ENCODE peak calls at places on chromosomes 12 and 14, in five cellular contexts. One of them, this sample, is unnamed.
A peak's percentile ranks its signal among the peaks of the same experiment; 100 is the strongest.

GRCh38 chr12:71792599-71792998 is 37.9 kb downstream of the RAB21 start:
- DNase-seq in upper lobe of right lung: no peak
- DNase-seq in mucosa of descending colon: no peak
- DNase-seq in adrenal gland: no peak
- DNase-seq in gastrocnemius medialis: no peak
- DNase-seq in this sample: no peak

GRCh38 chr12:104863549-104863948 is 94.5 kb downstream of the SLC41A2 start:
- DNase-seq in upper lobe of right lung: no peak
- DNase-seq in mucosa of descending colon: no peak
- DNase-seq in adrenal gland: no peak
- DNase-seq in gastrocnemius medialis: no peak
- DNase-seq in this sample: peak; percentile 32

GRCh38 chr14:96578619-96579018 is 76.4 kb downstream of the PAPOLA start:
- DNase-seq in upper lobe of right lung: no peak
- DNase-seq in mucosa of descending colon: no peak
- DNase-seq in adrenal gland: no peak
- DNase-seq in gastrocnemius medialis: no peak
- DNase-seq in this sample: no peak

GRCh38 chr12:108955225-108955835 is 65.5 kb downstream of the SVOP start:
- DNase-seq in upper lobe of right lung: no peak
- DNase-seq in mucosa of descending colon: no peak
- DNase-seq in adrenal gland: peak; percentile 72
- DNase-seq in gastrocnemius medialis: peak; percentile 43
- DNase-seq in this sample: peak; percentile 34

GRCh38 chr14:62778847-62779246 is 266.4 kb downstream of the KCNH5 start:
- DNase-seq in upper lobe of right lung: no peak
- DNase-seq in mucosa of descending colon: no peak
- DNase-seq in adrenal gland: no peak
- DNase-seq in gastrocnemius medialis: no peak
- DNase-seq in this sample: no peak

GRCh38 chr14:35196571-35196970 is 74.2 kb downstream of the PRORP start:
- DNase-seq in upper lobe of right lung: no peak
- DNase-seq in mucosa of descending colon: no peak
- DNase-seq in adrenal gland: no peak
- DNase-seq in gastrocnemius medialis: no peak
- DNase-seq in this sample: no peak

GRCh38 chr14:105485720-105486332 is 860 bp upstream of the CRIP1 start:
- DNase-seq in upper lobe of right lung: no peak
- DNase-seq in mucosa of descending colon: peak; percentile 63
- DNase-seq in adrenal gland: no peak
- DNase-seq in gastrocnemius medialis: no peak
- DNase-seq in this sample: no peak

GRCh38 chr12:55629058-55629841 is 7.4 kb upstream of the OR10P1 start:
- DNase-seq in upper lobe of right lung: no peak
- DNase-seq in mucosa of descending colon: no peak
- DNase-seq in adrenal gland: no peak
- DNase-seq in gastrocnemius medialis: no peak
- DNase-seq in this sample: no peak

GRCh38 chr14:95480109-95480886 is 36.2 kb downstream of the SYNE3 start:
- DNase-seq in upper lobe of right lung: no peak
- DNase-seq in mucosa of descending colon: no peak
- DNase-seq in adrenal gland: peak; percentile 89
- DNase-seq in gastrocnemius medialis: peak; percentile 82
- DNase-seq in this sample: no peak

GRCh38 chr12:77102123-77102522 is 36.8 kb upstream of the E2F7 start:
- DNase-seq in upper lobe of right lung: no peak
- DNase-seq in mucosa of descending colon: no peak
- DNase-seq in adrenal gland: no peak
- DNase-seq in gastrocnemius medialis: no peak
- DNase-seq in this sample: no peak

GRCh38 chr14:91899213-91899612 is 31.9 kb upstream of the TC2N start:
- DNase-seq in upper lobe of right lung: no peak
- DNase-seq in mucosa of descending colon: no peak
- DNase-seq in adrenal gland: no peak
- DNase-seq in gastrocnemius medialis: no peak
- DNase-seq in this sample: no peak

GRCh38 chr14:60222820-60223219 is 26.2 kb upstream of the PPM1A start:
- DNase-seq in upper lobe of right lung: no peak
- DNase-seq in mucosa of descending colon: no peak
- DNase-seq in adrenal gland: no peak
- DNase-seq in gastrocnemius medialis: peak; percentile 96
- DNase-seq in this sample: peak; percentile 24

GRCh38 chr12:76032043-76032981 is 736 bp upstream of the PHLDA1 start:
- DNase-seq in upper lobe of right lung: no peak
- DNase-seq in mucosa of descending colon: peak; percentile 31
- DNase-seq in adrenal gland: peak; percentile 65
- DNase-seq in gastrocnemius medialis: peak; percentile 46
- DNase-seq in this sample: peak; percentile 57

GRCh38 chr14:71245659-71246361 is 338.6 kb downstream of the PCNX1 start:
- DNase-seq in upper lobe of right lung: no peak
- DNase-seq in mucosa of descending colon: no peak
- DNase-seq in adrenal gland: no peak
- DNase-seq in gastrocnemius medialis: no peak
- DNase-seq in this sample: no peak

GRCh38 chr12:89319111-89319510 is 33.2 kb downstream of the DUSP6 start:
- DNase-seq in upper lobe of right lung: no peak
- DNase-seq in mucosa of descending colon: no peak
- DNase-seq in adrenal gland: peak; percentile 20
- DNase-seq in gastrocnemius medialis: peak; percentile 25
- DNase-seq in this sample: no peak

GRCh38 chr14:100107236-100107635 is 42.0 kb downstream of the EVL start:
- DNase-seq in upper lobe of right lung: peak; percentile 76
- DNase-seq in mucosa of descending colon: no peak
- DNase-seq in adrenal gland: no peak
- DNase-seq in gastrocnemius medialis: no peak
- DNase-seq in this sample: peak; percentile 7

GRCh38 chr12:109760031-109760929 is 46.7 kb downstream of the FAM222A start:
- DNase-seq in upper lobe of right lung: peak; percentile 88
- DNase-seq in mucosa of descending colon: peak; percentile 45
- DNase-seq in adrenal gland: peak; percentile 83
- DNase-seq in gastrocnemius medialis: no peak
- DNase-seq in this sample: no peak

GRCh38 chr12:39619660-39620433 is at the start of gene ABCD2:
- DNase-seq in upper lobe of right lung: peak; percentile 64
- DNase-seq in mucosa of descending colon: peak; percentile 54
- DNase-seq in adrenal gland: peak; percentile 75
- DNase-seq in gastrocnemius medialis: peak; percentile 59
- DNase-seq in this sample: peak; percentile 58

GRCh38 chr14:32710351-32711102 is 228.2 kb upstream of the NPAS3 start:
- DNase-seq in upper lobe of right lung: no peak
- DNase-seq in mucosa of descending colon: no peak
- DNase-seq in adrenal gland: no peak
- DNase-seq in gastrocnemius medialis: no peak
- DNase-seq in this sample: no peak

GRCh38 chr12:101963703-101964102 is 86.3 kb downstream of the DRAM1 start:
- DNase-seq in upper lobe of right lung: no peak
- DNase-seq in mucosa of descending colon: no peak
- DNase-seq in adrenal gland: peak; percentile 12
- DNase-seq in gastrocnemius medialis: peak; percentile 17
- DNase-seq in this sample: peak; percentile 13

GRCh38 chr12:116528067-116528466 is 31.1 kb upstream of the MAP1LC3B2 start:
- DNase-seq in upper lobe of right lung: no peak
- DNase-seq in mucosa of descending colon: no peak
- DNase-seq in adrenal gland: no peak
- DNase-seq in gastrocnemius medialis: no peak
- DNase-seq in this sample: no peak

GRCh38 chr12:41663487-41664258 is 475.6 kb downstream of the PDZRN4 start:
- DNase-seq in upper lobe of right lung: no peak
- DNase-seq in mucosa of descending colon: no peak
- DNase-seq in adrenal gland: no peak
- DNase-seq in gastrocnemius medialis: no peak
- DNase-seq in this sample: no peak

GRCh38 chr12:645563-646071 is 17.6 kb downstream of the NINJ2 start:
- DNase-seq in upper lobe of right lung: no peak
- DNase-seq in mucosa of descending colon: no peak
- DNase-seq in adrenal gland: peak; percentile 78
- DNase-seq in gastrocnemius medialis: peak; percentile 56
- DNase-seq in this sample: peak; percentile 35

GRCh38 chr12:20369164-20370000 is 1.0 kb downstream of the PDE3A start:
- DNase-seq in upper lobe of right lung: peak; percentile 72
- DNase-seq in mucosa of descending colon: peak; percentile 88
- DNase-seq in adrenal gland: peak; percentile 5
- DNase-seq in gastrocnemius medialis: peak; percentile 38
- DNase-seq in this sample: peak; percentile 69

GRCh38 chr12:122350444-122350843 is 72.0 kb downstream of the CLIP1 start:
- DNase-seq in upper lobe of right lung: no peak
- DNase-seq in mucosa of descending colon: no peak
- DNase-seq in adrenal gland: peak; percentile 53
- DNase-seq in gastrocnemius medialis: no peak
- DNase-seq in this sample: peak; percentile 90

GRCh38 chr14:39859314-39859713 is 427.1 kb upstream of the FBXO33 start:
- DNase-seq in upper lobe of right lung: no peak
- DNase-seq in mucosa of descending colon: no peak
- DNase-seq in adrenal gland: no peak
- DNase-seq in gastrocnemius medialis: no peak
- DNase-seq in this sample: no peak

GRCh38 chr12:16076553-16076952 is 165.4 kb downstream of the DERA start:
- DNase-seq in upper lobe of right lung: no peak
- DNase-seq in mucosa of descending colon: no peak
- DNase-seq in adrenal gland: no peak
- DNase-seq in gastrocnemius medialis: no peak
- DNase-seq in this sample: no peak

GRCh38 chr12:107478881-107479280 is 206.7 kb upstream of the PWP1 start:
- DNase-seq in upper lobe of right lung: no peak
- DNase-seq in mucosa of descending colon: no peak
- DNase-seq in adrenal gland: no peak
- DNase-seq in gastrocnemius medialis: no peak
- DNase-seq in this sample: no peak

GRCh38 chr12:85283560-85283959 is 3.5 kb downstream of the ALX1 start:
- DNase-seq in upper lobe of right lung: no peak
- DNase-seq in mucosa of descending colon: no peak
- DNase-seq in adrenal gland: no peak
- DNase-seq in gastrocnemius medialis: no peak
- DNase-seq in this sample: peak; percentile 16

GRCh38 chr14:99077076-99077843 is 194.7 kb downstream of the BCL11B start:
- DNase-seq in upper lobe of right lung: no peak
- DNase-seq in mucosa of descending colon: no peak
- DNase-seq in adrenal gland: no peak
- DNase-seq in gastrocnemius medialis: no peak
- DNase-seq in this sample: no peak

GRCh38 chr14:77653473-77653872 is 37.0 kb upstream of the SPTLC2 start:
- DNase-seq in upper lobe of right lung: no peak
- DNase-seq in mucosa of descending colon: no peak
- DNase-seq in adrenal gland: peak; percentile 15
- DNase-seq in gastrocnemius medialis: no peak
- DNase-seq in this sample: no peak

GRCh38 chr12:4216542-4216927 is 57.0 kb upstream of the CCND2 start:
- DNase-seq in upper lobe of right lung: no peak
- DNase-seq in mucosa of descending colon: no peak
- DNase-seq in adrenal gland: no peak
- DNase-seq in gastrocnemius medialis: no peak
- DNase-seq in this sample: no peak

DNA sequence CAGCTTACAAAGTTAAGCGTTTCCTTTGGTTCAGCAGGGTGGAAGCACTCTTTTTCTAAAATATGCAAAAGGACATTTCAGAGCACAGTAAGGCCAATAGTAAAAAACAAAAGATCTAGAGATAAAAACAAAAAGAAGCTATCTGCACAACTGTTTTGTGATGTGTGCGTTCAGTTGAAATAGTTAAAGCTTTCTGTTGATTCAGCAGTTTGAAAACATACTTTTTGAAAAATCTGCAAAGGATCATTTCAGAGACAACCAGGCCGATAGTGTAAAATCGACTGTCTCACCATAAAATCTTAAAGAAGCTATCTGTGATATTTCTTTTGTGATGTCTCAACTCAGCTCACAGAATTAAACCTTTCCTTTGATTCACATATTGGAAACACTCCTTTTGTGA is 300.0 kb upstream of the ALG10B start:
- DNase-seq in upper lobe of right lung: no peak
- DNase-seq in mucosa of descending colon: no peak
- DNase-seq in adrenal gland: no peak
- DNase-seq in gastrocnemius medialis: no peak
- DNase-seq in this sample: no peak
- H3K9me3 ChIP-seq in upper lobe of right lung: peaks cover 12% of the 10 kb centered on the region
- H3K9me3 ChIP-seq in mucosa of descending colon: peaks cover 86% of the 10 kb centered on the region
- H3K9me3 ChIP-seq in adrenal gland: no peaks in the 10 kb centered on the region
- H3K9me3 ChIP-seq in gastrocnemius medialis: no peaks in the 10 kb centered on the region
- H3K9me3 ChIP-seq in this sample: peaks cover 22% of the 10 kb centered on the region

DNA sequence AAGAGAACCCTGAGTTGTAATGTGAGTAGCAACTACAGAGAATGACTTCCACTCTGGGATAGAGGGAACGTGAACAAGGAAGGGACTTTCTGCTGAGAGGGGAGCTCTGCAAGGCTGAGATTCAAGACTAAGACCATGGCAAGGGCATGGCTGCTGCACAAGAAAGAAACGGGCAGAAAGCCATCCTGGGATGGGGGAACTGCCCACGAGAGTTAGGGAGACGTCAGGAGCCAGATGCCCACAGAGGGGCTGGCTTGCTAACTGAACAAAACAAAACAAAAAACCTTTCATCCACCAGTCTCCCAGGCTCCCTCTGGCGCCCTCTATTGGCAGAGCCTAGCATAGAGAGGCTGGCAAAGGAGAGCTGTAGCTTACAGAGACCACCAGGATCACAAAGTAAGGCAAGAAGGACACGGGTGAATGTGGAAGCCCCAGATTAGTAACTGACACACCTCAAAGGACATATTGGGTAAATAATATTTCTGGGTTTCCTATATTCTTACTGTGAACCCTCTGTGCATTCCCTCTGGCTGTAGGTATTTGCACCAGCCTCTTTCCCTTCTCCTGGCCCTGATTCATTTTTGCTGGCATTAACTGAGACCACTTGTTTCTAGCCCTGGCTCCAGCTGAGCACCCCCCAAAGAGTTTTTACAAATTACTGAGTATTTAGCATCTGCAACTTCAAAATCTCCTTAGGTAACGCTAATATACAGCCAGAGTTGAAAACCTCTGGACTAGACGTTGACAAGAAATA is 338.3 kb downstream of the EMP1 start:
- DNase-seq in upper lobe of right lung: peak; percentile 72
- DNase-seq in mucosa of descending colon: peak; percentile 75
- DNase-seq in adrenal gland: peak; percentile 62
- DNase-seq in gastrocnemius medialis: peak; percentile 24
- DNase-seq in this sample: peak; percentile 53
- H3K4me3 ChIP-seq in upper lobe of right lung: no peak overlapping the region
- H3K4me3 ChIP-seq in mucosa of descending colon: no peak overlapping the region
- H3K4me3 ChIP-seq in adrenal gland: no peak overlapping the region
- H3K4me3 ChIP-seq in gastrocnemius medialis: no peak overlapping the region
- H3K4me3 ChIP-seq in this sample: no peak overlapping the region

DNA sequence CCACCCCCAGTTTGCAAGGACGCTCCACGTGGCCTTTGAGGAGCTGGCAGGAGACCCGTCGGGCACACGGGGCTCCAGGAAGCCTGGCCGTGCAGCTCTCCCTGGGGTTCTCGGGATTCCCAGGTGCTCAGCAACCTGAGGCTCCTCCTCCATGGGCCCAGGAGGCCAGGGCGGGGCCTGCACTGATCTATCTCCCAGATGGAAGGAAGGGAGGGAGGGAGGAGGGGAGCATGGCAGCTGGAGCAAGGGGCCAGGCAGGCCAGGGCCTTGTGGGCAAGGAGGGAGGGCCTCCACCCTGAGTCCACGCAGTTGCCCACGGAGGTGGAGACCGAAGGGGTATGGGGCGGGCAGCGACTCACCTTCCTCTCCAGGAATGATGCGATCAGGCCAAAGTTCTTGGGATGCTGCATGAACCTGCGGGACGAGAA is 127.3 kb downstream of the RFLNA start:
- DNase-seq in upper lobe of right lung: peak; percentile 81
- DNase-seq in mucosa of descending colon: peak; percentile 86
- DNase-seq in adrenal gland: peak; percentile 43
- DNase-seq in gastrocnemius medialis: no peak
- DNase-seq in this sample: no peak
- H3K36me3 ChIP-seq in upper lobe of right lung: peaks cover 71% of the 10 kb centered on the region
- H3K36me3 ChIP-seq in mucosa of descending colon: no peaks in the 10 kb centered on the region
- H3K36me3 ChIP-seq in adrenal gland: peaks cover 54% of the 10 kb centered on the region
- H3K36me3 ChIP-seq in gastrocnemius medialis: no peaks in the 10 kb centered on the region
- H3K36me3 ChIP-seq in this sample: peaks cover 64% of the 10 kb centered on the region

GRCh38 chr12:111953455-111953854 is 59.5 kb downstream of the TMEM116 start:
- DNase-seq in upper lobe of right lung: no peak
- DNase-seq in mucosa of descending colon: no peak
- DNase-seq in adrenal gland: peak; percentile 81
- DNase-seq in gastrocnemius medialis: no peak
- DNase-seq in this sample: no peak
- H3K9me3 ChIP-seq in upper lobe of right lung: no peaks in the 10 kb centered on the region
- H3K9me3 ChIP-seq in mucosa of descending colon: peaks cover 7% of the 10 kb centered on the region
- H3K9me3 ChIP-seq in adrenal gland: no peaks in the 10 kb centered on the region
- H3K9me3 ChIP-seq in gastrocnemius medialis: no peaks in the 10 kb centered on the region
- H3K9me3 ChIP-seq in this sample: no peaks in the 10 kb centered on the region